ENCODE peak calls at places on chromosomes 2 and 18, in four cellular contexts. C is H9, D is H1, P is trophoblast cell. W is an unnamed sample. For H3K79me2, the result is how much of the 10 kb centered on the place peaks cover.

GRCh38 chr2:84495539-84496146 is 20.7 kb upstream of the DNAH6 start:
- DNase-seq in C (no peak), D (no peak), P (peak), W (peak)

GRCh38 chr18:46013484-46014189 is 46.5 kb upstream of the EPG5 start:
- DNase-seq in D (no peak), C (no peak), P (no peak), W (no peak)

GRCh38 chr2:28893488-28893887 is 979 bp upstream of the WDR43 start:
- DNase-seq in P (peak), D (no peak), C (no peak), W (no peak)

GRCh38 chr2:118568682-118569081 is 278.8 kb downstream of the EN1 start:
- DNase-seq in C (no peak), D (no peak), P (no peak), W (no peak)

GRCh38 chr18:6207119-6207518 is 207.6 kb downstream of the L3MBTL4 start:
- DNase-seq in P (peak), D (no peak), C (no peak), W (no peak)

GRCh38 chr2:237141556-237141955 is 55.9 kb downstream of the COPS8 start:
- DNase-seq in C (no peak), D (no peak), P (no peak), W (no peak)

GRCh38 chr18:45825258-45825744 is at the start of gene SIGLEC15:
- DNase-seq in C (no peak), D (no peak), P (no peak), W (no peak)

GRCh38 chr2:168346725-168347477 is 99.5 kb upstream of the STK39 start:
- DNase-seq in C (peak), P (peak), D (peak), W (peak)

GRCh38 chr18:79486356-79487197 is 90.8 kb downstream of the NFATC1 start:
- DNase-seq in D (no peak), P (no peak), C (no peak), W (no peak)

GRCh38 chr2:64108842-64109241 is 35.4 kb downstream of the PELI1 start:
- DNase-seq in D (no peak), C (no peak), P (no peak), W (no peak)

GRCh38 chr18:57030417-57030816 is 116.5 kb upstream of the BOD1L2 start:
- DNase-seq in D (no peak), P (no peak), C (no peak), W (no peak)

GRCh38 chr2:240524963-240525718 is 32.6 kb downstream of the ANKMY1 start:
- DNase-seq in C (no peak), D (no peak), P (no peak), W (no peak)

GRCh38 chr2:192254444-192254843 is 59.7 kb upstream of the TMEFF2 start:
- DNase-seq in D (no peak), P (no peak), C (no peak), W (no peak)

GRCh38 chr2:61538920-61539559 is 884 bp upstream of the XPO1 start:
- DNase-seq in P (peak), D (no peak), C (peak), W (peak)

GRCh38 chr2:10481666-10482157 is 33.6 kb upstream of the ODC1 start:
- DNase-seq in D (no peak), C (no peak), P (no peak), W (no peak)

GRCh38 chr18:56921888-56922480 is 224.9 kb upstream of the BOD1L2 start:
- DNase-seq in P (no peak), D (no peak), C (no peak), W (no peak)

GRCh38 chr2:55048514-55048924 is 1.7 kb downstream of the RTN4 start:
- DNase-seq in C (no peak), P (peak), D (no peak), W (peak)

GRCh38 chr18:58152891-58153290 is 108.9 kb downstream of the NEDD4L start:
- DNase-seq in P (peak), C (no peak), D (no peak), W (no peak)
- H3K79me2 ChIP-seq in P (under half), C (under half), D (under half), W (under half)

DNA sequence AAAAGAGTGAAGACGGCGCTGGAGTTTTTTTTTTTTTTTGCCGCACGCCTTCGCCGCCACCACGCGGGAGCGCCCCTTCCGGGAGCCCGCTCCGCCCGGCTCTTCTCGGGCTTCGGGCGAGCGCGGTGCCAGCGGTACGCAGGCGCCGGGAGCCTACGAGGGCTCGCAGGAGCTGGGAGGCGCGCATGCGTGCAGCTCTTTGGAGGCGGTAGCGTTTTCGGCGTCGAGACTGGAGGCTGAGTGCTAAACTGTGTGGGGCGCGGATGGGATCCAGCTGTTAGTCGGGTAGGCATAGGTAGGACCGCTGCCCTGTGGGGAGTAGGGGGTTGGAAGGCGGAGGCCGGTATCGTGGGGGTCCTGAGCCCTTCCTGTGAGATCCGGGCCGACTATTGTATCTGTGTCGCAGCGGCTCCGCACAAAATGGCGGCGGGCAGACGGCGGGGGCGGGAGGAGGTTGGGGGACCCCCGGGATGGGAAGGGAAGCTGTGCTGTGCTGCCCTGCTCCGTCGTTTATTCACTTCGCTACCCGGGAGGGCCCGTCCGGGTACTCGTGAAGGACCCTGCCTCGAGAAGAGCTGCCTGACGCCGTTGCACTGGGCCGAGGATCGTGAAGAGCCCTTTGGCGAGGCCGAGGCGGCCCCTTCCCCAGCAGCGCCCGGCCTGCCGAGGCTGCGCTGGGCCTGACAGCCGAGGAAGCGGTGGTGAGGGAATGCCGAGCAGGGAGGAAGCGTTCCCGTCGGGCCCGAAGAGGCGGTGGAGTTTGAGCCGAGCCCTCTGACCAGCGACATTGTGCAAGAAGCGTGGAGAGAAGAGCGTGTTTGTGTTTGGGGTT is at the start of gene ZNF638:
- DNase-seq in P (peak), D (peak), C (peak), W (peak)
- H2BK5ac ChIP-seq in P (peak), D (peak), C (peak), W (peak)

GRCh38 chr18:2976733-2977132 is 36.2 kb downstream of the LPIN2 start:
- DNase-seq in P (no peak), C (no peak), D (no peak), W (no peak)

GRCh38 chr18:2978208-2978607 is 34.7 kb downstream of the LPIN2 start:
- DNase-seq in D (no peak), C (no peak), P (peak), W (no peak)

GRCh38 chr18:2976218-2976617 is 36.7 kb downstream of the LPIN2 start:
- DNase-seq in C (no peak), P (no peak), D (no peak), W (no peak)

GRCh38 chr18:2971741-2972552 is 41.0 kb downstream of the LPIN2 start:
- DNase-seq in P (no peak), C (no peak), D (no peak), W (no peak)

DNA sequence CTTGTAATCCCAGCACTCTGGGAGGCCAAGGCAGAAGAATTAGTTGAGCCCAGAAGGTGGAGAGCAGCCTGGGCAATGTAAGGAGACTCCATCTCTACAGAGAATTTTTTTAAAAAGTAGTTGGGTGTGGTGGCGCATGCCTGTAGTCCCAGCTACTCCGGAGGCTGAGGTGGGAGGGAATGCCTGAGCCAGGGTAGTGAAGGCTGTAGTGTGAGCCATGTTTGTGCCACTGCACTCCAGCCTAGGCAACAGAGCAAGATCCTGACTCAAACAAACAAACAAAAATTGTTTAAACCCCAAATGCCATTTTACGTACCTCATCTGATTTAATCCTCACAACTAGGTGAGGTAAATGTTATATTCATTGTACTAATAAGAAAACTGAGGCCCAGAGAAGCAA is 38.2 kb downstream of the LPIN2 start:
- DNase-seq in C (no peak), D (no peak), P (peak), W (no peak)
- H3K79me2 ChIP-seq in C (under half), D (under half), P (under half), W (under half)

GRCh38 chr2:69200107-69200520 is 186.9 kb downstream of the GFPT1 start:
- DNase-seq in D (no peak), P (peak), C (no peak), W (no peak)
- H2BK5ac ChIP-seq in D (no peak), P (no peak), C (no peak), W (no peak)

GRCh38 chr2:121754851-121755236 is 607 bp upstream of the TSN start:
- DNase-seq in D (no peak), C (no peak), P (no peak), W (no peak)
- H3K79me2 ChIP-seq in D (under half), C (under half), P (under half), W (under half)

DNA sequence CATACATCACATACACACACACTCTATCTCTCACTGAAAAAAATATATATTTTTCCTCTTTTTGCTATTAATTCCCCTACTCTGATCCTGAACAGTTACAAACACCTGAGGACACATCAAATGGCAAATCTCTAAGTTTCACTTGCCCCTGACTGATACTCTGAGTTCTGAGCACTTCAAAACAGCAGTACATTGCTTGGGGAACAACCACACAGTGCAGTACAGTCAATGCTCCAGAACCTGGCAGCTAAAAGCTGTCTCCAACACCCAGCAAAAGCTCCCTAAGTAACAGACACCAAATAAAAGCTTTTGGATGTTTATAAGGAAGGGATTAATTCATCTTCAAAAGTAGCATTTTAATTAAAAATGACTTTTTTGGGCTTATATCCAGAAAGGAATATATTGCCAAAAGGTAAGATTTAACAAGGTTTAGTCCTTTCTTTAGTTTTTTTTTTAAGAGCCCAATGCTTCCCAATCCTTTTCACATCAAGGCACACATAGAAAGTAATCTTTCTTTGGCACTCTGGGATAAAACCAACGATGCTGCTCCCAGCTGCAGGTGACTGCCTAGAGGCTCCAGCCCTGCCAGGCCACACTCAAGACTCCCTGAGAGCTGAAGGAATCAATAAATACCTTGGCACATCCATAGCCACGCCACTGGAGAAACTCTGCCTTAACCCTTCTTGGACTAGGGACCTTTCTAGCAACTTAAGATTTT is 164.9 kb upstream of the ZFP36L2 start:
- DNase-seq in D (no peak), P (no peak), C (no peak), W (no peak)
- H2BK5ac ChIP-seq in D (no peak), P (no peak), C (no peak), W (no peak)

GRCh38 chr2:129441610-129442009 is 537.9 kb upstream of the RAB6C start:
- DNase-seq in D (no peak), C (no peak), P (no peak), W (no peak)

GRCh38 chr2:129436809-129437208 is 542.7 kb upstream of the RAB6C start:
- DNase-seq in C (no peak), P (no peak), D (no peak), W (no peak)

GRCh38 chr2:129439686-129440302 is 539.7 kb upstream of the RAB6C start:
- DNase-seq in D (no peak), C (no peak), P (no peak), W (no peak)

GRCh38 chr2:129438501-129439057 is 540.9 kb upstream of the RAB6C start:
- DNase-seq in P (no peak), D (no peak), C (no peak), W (no peak)

DNA sequence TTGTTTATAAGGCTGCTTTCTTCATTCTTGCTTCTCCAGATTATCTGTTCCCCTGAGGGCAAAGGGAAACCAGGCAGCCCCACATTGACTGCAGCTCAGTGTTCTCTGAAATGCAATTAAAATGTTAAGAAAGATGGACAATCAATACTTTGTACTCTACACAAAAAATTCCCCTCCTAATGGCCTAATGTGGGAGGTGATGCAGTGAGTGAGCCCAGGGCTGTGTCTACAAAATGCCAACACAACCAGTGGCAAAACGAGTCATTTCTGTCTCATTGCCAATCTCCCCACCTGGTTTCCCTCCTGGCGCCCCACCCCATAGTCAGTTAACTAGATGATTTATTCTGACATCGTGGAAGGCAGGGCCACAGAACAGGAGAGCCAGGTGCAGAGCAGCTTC is 541.7 kb upstream of the RAB6C start:
- DNase-seq in P (no peak), D (no peak), C (no peak), W (no peak)
- H3K79me2 ChIP-seq in P (under half), D (under half), C (under half), W (under half)

GRCh38 chr18:67553471-67553870 is 37.0 kb upstream of the DSEL start:
- DNase-seq in P (no peak), D (no peak), C (no peak), W (no peak)
- H2BK5ac ChIP-seq in P (no peak), D (no peak), C (no peak), W (no peak)